ENCODE peak calls at places on chromosomes 4 and X, in eight cellular contexts. One of them, this sample, is unnamed.

GRCh38 chr4:16056681-16057400 is 27.0 kb downstream of the PROM1 start:
- DNase-seq in osteocyte: no peak
- DNase-seq in Peyer's patch: no peak
- DNase-seq in IMR-90: no peak
- DNase-seq in Calu3: no peak
- DNase-seq in colonic mucosa: no peak
- DNase-seq in body of pancreas: peak
- DNase-seq in BJ: no peak
- DNase-seq in this sample: no peak

GRCh38 chrX:20294957-20295356 is 28.2 kb upstream of the RPS6KA3 start:
- DNase-seq in osteocyte: no peak
- DNase-seq in Peyer's patch: no peak
- DNase-seq in IMR-90: no peak
- DNase-seq in Calu3: no peak
- DNase-seq in colonic mucosa: no peak
- DNase-seq in body of pancreas: no peak
- DNase-seq in BJ: no peak
- DNase-seq in this sample: no peak

GRCh38 chr4:22456291-22456690 is 59.6 kb downstream of the ADGRA3 start:
- DNase-seq in osteocyte: no peak
- DNase-seq in Peyer's patch: no peak
- DNase-seq in IMR-90: no peak
- DNase-seq in Calu3: no peak
- DNase-seq in colonic mucosa: no peak
- DNase-seq in body of pancreas: no peak
- DNase-seq in BJ: no peak
- DNase-seq in this sample: no peak

GRCh38 chr4:24753519-24753918 is 41.9 kb upstream of the SOD3 start:
- DNase-seq in osteocyte: peak
- DNase-seq in Peyer's patch: no peak
- DNase-seq in IMR-90: peak
- DNase-seq in Calu3: peak
- DNase-seq in colonic mucosa: no peak
- DNase-seq in body of pancreas: no peak
- DNase-seq in BJ: no peak
- DNase-seq in this sample: no peak

GRCh38 chrX:119201570-119201969 is 34.5 kb upstream of the PGRMC1 start:
- DNase-seq in osteocyte: no peak
- DNase-seq in Peyer's patch: no peak
- DNase-seq in IMR-90: peak
- DNase-seq in Calu3: no peak
- DNase-seq in colonic mucosa: no peak
- DNase-seq in body of pancreas: no peak
- DNase-seq in BJ: no peak
- DNase-seq in this sample: no peak

GRCh38 chr4:122172266-122172665 is 20.1 kb downstream of the BLTP1 start:
- DNase-seq in osteocyte: no peak
- DNase-seq in Peyer's patch: no peak
- DNase-seq in IMR-90: no peak
- DNase-seq in Calu3: no peak
- DNase-seq in colonic mucosa: no peak
- DNase-seq in body of pancreas: no peak
- DNase-seq in BJ: no peak
- DNase-seq in this sample: no peak

GRCh38 chr4:14169460-14169859 is 541.9 kb upstream of the BOD1L1 start:
- DNase-seq in osteocyte: no peak
- DNase-seq in Peyer's patch: no peak
- DNase-seq in IMR-90: peak
- DNase-seq in Calu3: no peak
- DNase-seq in colonic mucosa: no peak
- DNase-seq in body of pancreas: no peak
- DNase-seq in BJ: no peak
- DNase-seq in this sample: no peak

GRCh38 chr4:42339935-42340406 is 57.3 kb upstream of the SHISA3 start:
- DNase-seq in osteocyte: no peak
- DNase-seq in Peyer's patch: no peak
- DNase-seq in IMR-90: peak
- DNase-seq in Calu3: no peak
- DNase-seq in colonic mucosa: no peak
- DNase-seq in body of pancreas: peak
- DNase-seq in BJ: no peak
- DNase-seq in this sample: no peak

GRCh38 chr4:47774078-47774477 is 63.8 kb downstream of the CORIN start:
- DNase-seq in osteocyte: no peak
- DNase-seq in Peyer's patch: no peak
- DNase-seq in IMR-90: no peak
- DNase-seq in Calu3: no peak
- DNase-seq in colonic mucosa: no peak
- DNase-seq in body of pancreas: peak
- DNase-seq in BJ: no peak
- DNase-seq in this sample: no peak

GRCh38 chr4:123588631-123589223 is 192.1 kb downstream of the SPRY1 start:
- DNase-seq in osteocyte: no peak
- DNase-seq in Peyer's patch: no peak
- DNase-seq in IMR-90: peak
- DNase-seq in Calu3: peak
- DNase-seq in colonic mucosa: no peak
- DNase-seq in body of pancreas: no peak
- DNase-seq in BJ: no peak
- DNase-seq in this sample: no peak

GRCh38 chrX:3176439-3176820 is 135.2 kb downstream of the ARSF start:
- DNase-seq in osteocyte: no peak
- DNase-seq in Peyer's patch: no peak
- DNase-seq in IMR-90: peak
- DNase-seq in Calu3: no peak
- DNase-seq in colonic mucosa: no peak
- DNase-seq in body of pancreas: no peak
- DNase-seq in BJ: peak
- DNase-seq in this sample: no peak

DNA sequence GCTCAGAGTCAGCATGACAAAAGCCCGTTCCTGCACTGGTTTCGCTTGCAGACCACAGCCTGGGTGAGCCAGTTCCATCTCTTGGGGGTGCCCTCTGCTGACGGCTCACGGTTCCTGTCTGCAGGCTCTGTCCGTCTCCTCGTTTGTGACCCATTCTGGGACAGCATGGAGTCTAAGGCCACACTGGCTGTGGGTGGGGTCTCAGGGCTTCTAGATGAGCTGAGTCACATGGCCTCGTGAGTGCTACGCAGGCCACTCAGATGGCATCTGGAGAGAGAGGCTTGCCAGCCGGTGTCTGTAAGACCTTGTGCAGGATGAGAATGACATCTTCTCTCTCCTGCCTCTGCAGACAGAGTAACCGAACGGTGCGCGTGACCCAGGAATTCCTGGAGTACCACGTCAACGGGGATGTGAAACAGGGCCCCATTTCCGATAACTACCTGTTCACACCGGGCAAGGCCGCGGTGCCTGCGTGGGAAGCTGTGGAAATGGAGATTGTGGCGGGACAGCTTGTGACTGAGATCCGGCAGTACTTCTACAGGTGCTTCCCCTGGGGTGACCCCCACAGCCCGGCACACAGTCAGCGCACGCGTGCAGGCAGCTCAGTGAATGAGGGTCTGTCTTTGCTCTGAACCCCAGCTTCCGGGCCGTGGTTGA is 31.6 kb upstream of the MRFAP1 start:
- DNase-seq in osteocyte: no peak
- DNase-seq in Peyer's patch: no peak
- DNase-seq in IMR-90: no peak
- DNase-seq in Calu3: no peak
- DNase-seq in colonic mucosa: no peak
- DNase-seq in body of pancreas: no peak
- DNase-seq in BJ: no peak
- DNase-seq in this sample: no peak
- TF ChIP-seq CTCF in osteocyte: no peak
- TF ChIP-seq CTCF in Peyer's patch: no peak
- TF ChIP-seq CTCF in IMR-90: no peak
- TF ChIP-seq CTCF in Calu3: no peak
- TF ChIP-seq CTCF in colonic mucosa: no peak
- TF ChIP-seq CTCF in body of pancreas: no peak
- TF ChIP-seq CTCF in BJ: no peak
- TF ChIP-seq CTCF in this sample: no peak

DNA sequence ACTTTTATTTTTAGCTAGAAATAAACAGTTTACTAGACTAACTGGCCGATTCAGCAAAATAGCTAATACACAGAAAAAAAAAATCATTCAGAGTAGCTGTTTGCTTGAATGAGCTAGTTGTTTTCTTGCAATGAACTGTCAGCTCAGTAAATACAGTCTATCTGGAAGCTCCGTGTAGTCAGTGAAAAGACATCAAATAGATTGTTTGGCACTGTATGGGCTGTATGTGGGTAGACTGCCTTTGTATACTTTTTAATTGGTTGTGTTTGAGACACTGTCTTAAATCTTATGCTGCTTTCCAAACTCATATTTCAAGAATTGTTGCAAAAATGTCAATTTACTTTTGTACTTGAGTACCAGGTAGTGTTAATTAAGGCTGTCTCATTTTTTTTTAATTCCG is 61.6 kb upstream of the GPR174 start:
- DNase-seq in osteocyte: no peak
- DNase-seq in Peyer's patch: no peak
- DNase-seq in IMR-90: no peak
- DNase-seq in Calu3: no peak
- DNase-seq in colonic mucosa: no peak
- DNase-seq in body of pancreas: no peak
- DNase-seq in BJ: no peak
- DNase-seq in this sample: no peak
- TF ChIP-seq CTCF in osteocyte: no peak
- TF ChIP-seq CTCF in Peyer's patch: no peak
- TF ChIP-seq CTCF in IMR-90: no peak
- TF ChIP-seq CTCF in Calu3: no peak
- TF ChIP-seq CTCF in colonic mucosa: no peak
- TF ChIP-seq CTCF in body of pancreas: no peak
- TF ChIP-seq CTCF in BJ: no peak
- TF ChIP-seq CTCF in this sample: no peak

DNA sequence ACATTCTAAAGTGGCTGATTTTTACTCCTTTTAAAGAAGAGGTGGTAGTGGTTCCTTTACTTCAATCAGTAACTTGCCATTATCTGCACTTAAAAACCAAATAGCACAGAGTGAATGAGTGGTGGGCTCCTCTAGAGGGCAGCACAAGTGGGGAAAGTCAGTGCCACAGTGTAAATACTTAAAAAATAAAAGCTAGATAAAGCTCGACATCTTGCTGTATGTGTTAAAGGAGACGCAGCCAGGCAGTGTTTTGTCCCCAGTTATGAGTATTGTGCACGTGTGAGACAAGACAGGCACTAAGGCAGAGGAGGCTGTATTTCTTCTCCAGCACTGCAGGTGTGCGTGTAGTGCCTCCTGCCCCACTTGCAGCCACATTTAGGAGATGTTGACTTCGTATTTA is 24.6 kb downstream of the NAP1L5 start:
- DNase-seq in osteocyte: no peak
- DNase-seq in Peyer's patch: no peak
- DNase-seq in IMR-90: peak
- DNase-seq in Calu3: peak
- DNase-seq in colonic mucosa: no peak
- DNase-seq in body of pancreas: peak
- DNase-seq in BJ: no peak
- DNase-seq in this sample: no peak
- TF ChIP-seq CTCF in osteocyte: peak
- TF ChIP-seq CTCF in Peyer's patch: peak
- TF ChIP-seq CTCF in IMR-90: peak
- TF ChIP-seq CTCF in Calu3: peak
- TF ChIP-seq CTCF in colonic mucosa: no peak
- TF ChIP-seq CTCF in body of pancreas: peak
- TF ChIP-seq CTCF in BJ: peak
- TF ChIP-seq CTCF in this sample: no peak

DNA sequence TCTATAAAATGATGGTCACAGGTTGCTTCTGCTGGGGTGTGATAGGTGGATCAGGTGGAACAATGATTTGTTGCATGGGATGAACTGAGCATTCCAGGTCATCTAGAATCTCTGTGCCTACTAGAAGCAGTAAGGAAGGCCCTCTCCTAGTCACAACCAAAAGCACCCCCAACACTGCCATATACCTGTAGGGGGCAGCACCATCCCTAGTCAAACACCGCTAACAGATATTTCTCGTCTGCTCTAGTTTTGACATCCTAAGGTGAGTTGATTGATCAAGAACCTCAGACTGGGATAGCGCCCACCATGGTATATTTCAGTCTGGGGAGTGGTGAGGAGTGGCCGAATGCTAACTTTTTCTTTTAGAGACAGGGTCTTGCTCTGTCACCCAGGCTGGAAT is 160.2 kb downstream of the NHS start:
- DNase-seq in osteocyte: no peak
- DNase-seq in Peyer's patch: no peak
- DNase-seq in IMR-90: peak
- DNase-seq in Calu3: peak
- DNase-seq in colonic mucosa: peak
- DNase-seq in body of pancreas: peak
- DNase-seq in BJ: no peak
- DNase-seq in this sample: no peak
- TF ChIP-seq CTCF in osteocyte: peak
- TF ChIP-seq CTCF in Peyer's patch: peak
- TF ChIP-seq CTCF in IMR-90: peak
- TF ChIP-seq CTCF in Calu3: no peak
- TF ChIP-seq CTCF in colonic mucosa: peak
- TF ChIP-seq CTCF in body of pancreas: peak
- TF ChIP-seq CTCF in BJ: peak
- TF ChIP-seq CTCF in this sample: no peak

GRCh38 chr4:106195435-106195950 is 120.5 kb downstream of the TBCK start:
- DNase-seq in osteocyte: no peak
- DNase-seq in Peyer's patch: no peak
- DNase-seq in IMR-90: no peak
- DNase-seq in Calu3: no peak
- DNase-seq in colonic mucosa: no peak
- DNase-seq in body of pancreas: no peak
- DNase-seq in BJ: no peak
- DNase-seq in this sample: no peak

GRCh38 chr4:106201373-106201772 is 114.6 kb downstream of the TBCK start:
- DNase-seq in osteocyte: no peak
- DNase-seq in Peyer's patch: no peak
- DNase-seq in IMR-90: peak
- DNase-seq in Calu3: no peak
- DNase-seq in colonic mucosa: no peak
- DNase-seq in body of pancreas: no peak
- DNase-seq in BJ: no peak
- DNase-seq in this sample: no peak
- TF ChIP-seq CTCF in osteocyte: peak
- TF ChIP-seq CTCF in Peyer's patch: peak
- TF ChIP-seq CTCF in IMR-90: peak
- TF ChIP-seq CTCF in Calu3: no peak
- TF ChIP-seq CTCF in colonic mucosa: no peak
- TF ChIP-seq CTCF in body of pancreas: peak
- TF ChIP-seq CTCF in BJ: peak
- TF ChIP-seq CTCF in this sample: no peak